ENCODE peak calls at places on chromosomes 6 and 20, in four cellular contexts. S, K, H and U are unnamed samples.

GRCh38 chr20:4922186-4922585 is 79.1 kb downstream of the SLC23A2 start:
- DNase-seq in K (no peak), S (no peak), H (no peak), U (no peak)

GRCh38 chr6:160042788-160043301 is 74.0 kb downstream of the IGF2R start:
- DNase-seq in K (no peak), S (no peak), H (no peak), U (peak)

GRCh38 chr6:69308584-69308983 is 488.2 kb downstream of the LMBRD1 start:
- DNase-seq in H (no peak), S (no peak), K (no peak), U (no peak)

GRCh38 chr6:138509371-138509770 is 10.1 kb upstream of the NHSL1 start:
- DNase-seq in K (peak), S (peak), H (peak), U (peak)

GRCh38 chr6:14542670-14543366 is 425.2 kb downstream of the CD83 start:
- DNase-seq in K (no peak), S (no peak), H (peak), U (peak)

GRCh38 chr6:112224088-112224487 is 30.3 kb downstream of the LAMA4 start:
- DNase-seq in H (no peak), K (no peak), S (no peak), U (no peak)

GRCh38 chr6:52503853-52504777 is 72.7 kb downstream of the TRAM2 start:
- DNase-seq in S (peak), K (peak), H (peak), U (peak)

GRCh38 chr6:41427642-41428401 is 92.4 kb downstream of the NCR2 start:
- DNase-seq in H (no peak), S (peak), K (peak), U (no peak)

GRCh38 chr20:38730989-38731737 is 6.9 kb downstream of the SLC32A1 start:
- DNase-seq in S (peak), H (peak), K (peak), U (peak)

GRCh38 chr20:16147221-16147620 is 426.0 kb downstream of the KIF16B start:
- DNase-seq in K (no peak), H (no peak), S (no peak), U (no peak)

GRCh38 chr6:95228636-95229035 is 348.7 kb upstream of the MANEA start:
- DNase-seq in H (no peak), S (no peak), K (no peak), U (no peak)

GRCh38 chr6:41723936-41724637 is 11.3 kb downstream of the TFEB start:
- DNase-seq in S (no peak), K (no peak), H (no peak), U (no peak)

GRCh38 chr6:32944265-32944664 is 3.4 kb upstream of the HLA-DMB start:
- DNase-seq in K (peak), S (no peak), H (no peak), U (no peak)

GRCh38 chr6:118808794-118809668 is 84.9 kb upstream of the ASF1A start:
- DNase-seq in S (no peak), K (no peak), H (no peak), U (no peak)

GRCh38 chr20:50323209-50323608 is 132.6 kb downstream of the CEBPB start:
- DNase-seq in H (no peak), S (no peak), K (no peak), U (no peak)

GRCh38 chr6:147950623-147950987 is 392.0 kb upstream of the SASH1 start:
- DNase-seq in K (no peak), S (peak), H (no peak), U (peak)

GRCh38 chr20:53698321-53698978 is 104.8 kb upstream of the ZNF217 start:
- DNase-seq in S (no peak), K (no peak), H (no peak), U (no peak)

GRCh38 chr6:13113376-13113775 is 215.0 kb downstream of the TBC1D7 start:
- DNase-seq in S (no peak), K (no peak), H (no peak), U (no peak)

DNA sequence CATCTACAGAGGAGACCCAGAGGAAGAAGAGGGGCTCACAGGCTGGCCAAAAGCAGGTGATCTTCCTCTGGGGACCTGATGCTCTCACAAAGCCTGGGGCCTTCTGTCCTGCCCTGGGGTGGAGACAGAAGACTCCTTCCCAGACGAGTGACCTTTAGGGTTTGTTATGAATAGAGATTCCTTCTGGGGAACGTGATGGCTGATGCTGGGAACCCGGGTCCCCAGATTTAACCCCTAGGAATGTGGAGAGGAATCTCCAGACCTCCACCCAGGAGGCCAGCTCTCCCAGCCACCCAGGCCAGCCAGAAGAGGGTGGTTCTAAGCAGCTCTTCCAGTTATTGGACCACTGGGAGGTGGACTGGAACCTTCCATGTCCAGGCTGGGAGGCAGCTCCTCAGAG is 16.8 kb upstream of the CCN5 start:
- DNase-seq in H (no peak), S (no peak), K (no peak), U (no peak)
- H3K27ac ChIP-seq in H (no peak), S (no peak), K (no peak), U (no peak)

DNA sequence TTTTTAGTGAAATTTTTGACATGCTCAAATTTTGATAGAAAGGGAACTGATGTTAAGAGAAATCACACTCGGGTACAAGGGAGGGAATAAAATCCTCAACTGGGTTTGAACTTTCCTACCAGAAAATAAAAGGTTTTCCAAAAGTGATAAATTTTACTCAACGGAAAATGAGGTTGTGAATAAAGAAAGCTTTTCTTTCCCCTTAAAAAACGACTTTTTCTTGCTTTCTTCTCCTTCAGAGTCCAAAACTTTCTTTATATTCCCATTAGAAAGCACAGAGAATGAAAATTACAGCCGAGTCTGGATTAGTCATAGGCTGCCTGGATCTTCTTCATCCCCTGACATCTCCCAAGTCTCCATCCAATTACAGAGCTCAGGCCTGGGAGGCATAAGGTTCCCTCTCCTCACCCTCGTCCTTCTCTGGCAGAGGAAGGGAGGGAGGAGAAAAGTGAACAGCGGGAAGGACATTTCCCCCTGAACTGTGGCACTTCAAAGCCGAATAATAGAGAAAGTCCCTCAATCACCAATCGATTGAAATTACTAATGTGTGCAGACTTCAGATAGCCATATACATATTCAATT is 28.1 kb upstream of the QKI start:
- DNase-seq in S (no peak), K (no peak), H (no peak), U (no peak)
- H3K27ac ChIP-seq in S (no peak), K (no peak), H (no peak), U (no peak)

GRCh38 chr6:167848783-167849182 is 22.1 kb downstream of the AFDN start:
- DNase-seq in K (no peak), H (no peak), S (no peak), U (no peak)

GRCh38 chr6:167847936-167848335 is 21.2 kb downstream of the AFDN start:
- DNase-seq in K (no peak), S (no peak), H (no peak), U (no peak)

GRCh38 chr6:167845856-167846255 is 19.1 kb downstream of the AFDN start:
- DNase-seq in K (no peak), S (no peak), H (no peak), U (no peak)

GRCh38 chr6:167849846-167850459 is 23.2 kb downstream of the AFDN start:
- DNase-seq in K (peak), S (peak), H (peak), U (no peak)

DNA sequence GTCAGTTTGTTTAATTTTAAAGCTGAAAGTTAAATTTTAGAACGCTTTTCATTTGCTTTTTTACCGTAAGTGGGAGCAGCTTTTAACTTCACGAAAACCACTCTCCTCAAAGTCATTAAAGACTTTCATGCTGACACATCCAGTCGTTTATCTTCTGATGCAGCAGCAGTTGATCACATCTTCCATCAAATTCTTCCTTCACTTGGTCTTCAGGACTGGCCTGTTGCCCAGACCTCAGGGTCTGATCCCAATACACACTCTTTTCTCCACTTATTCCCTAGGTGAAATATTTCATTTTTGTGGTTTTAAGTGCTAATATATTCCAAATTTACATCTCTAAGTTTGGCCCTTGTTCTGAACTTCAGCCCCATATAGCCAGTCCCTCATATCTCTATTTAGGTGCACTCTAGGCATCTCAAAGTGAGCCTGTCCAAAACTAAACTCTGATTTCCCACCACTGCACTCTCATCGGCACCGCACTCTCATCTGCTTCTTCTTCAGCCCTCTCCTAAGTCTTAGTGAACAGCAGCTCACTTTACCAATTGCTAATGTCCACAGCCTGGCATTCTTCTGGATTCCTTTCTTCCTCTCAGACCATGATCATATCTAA is 20.4 kb downstream of the AFDN start:
- DNase-seq in S (no peak), K (no peak), H (no peak), U (no peak)
- H3K27ac ChIP-seq in S (no peak), K (no peak), H (no peak), U (no peak)

GRCh38 chr6:2770171-2770570 is 5.0 kb downstream of the WRNIP1 start:
- DNase-seq in H (no peak), K (no peak), S (no peak), U (no peak)
- H3K27ac ChIP-seq in H (no peak), K (no peak), S (no peak), U (no peak)

GRCh38 chr6:6812427-6812826 is 223.9 kb downstream of the LY86 start:
- DNase-seq in K (no peak), S (no peak), H (peak), U (no peak)
- H3K27ac ChIP-seq in K (no peak), S (peak), H (peak), U (no peak)

DNA sequence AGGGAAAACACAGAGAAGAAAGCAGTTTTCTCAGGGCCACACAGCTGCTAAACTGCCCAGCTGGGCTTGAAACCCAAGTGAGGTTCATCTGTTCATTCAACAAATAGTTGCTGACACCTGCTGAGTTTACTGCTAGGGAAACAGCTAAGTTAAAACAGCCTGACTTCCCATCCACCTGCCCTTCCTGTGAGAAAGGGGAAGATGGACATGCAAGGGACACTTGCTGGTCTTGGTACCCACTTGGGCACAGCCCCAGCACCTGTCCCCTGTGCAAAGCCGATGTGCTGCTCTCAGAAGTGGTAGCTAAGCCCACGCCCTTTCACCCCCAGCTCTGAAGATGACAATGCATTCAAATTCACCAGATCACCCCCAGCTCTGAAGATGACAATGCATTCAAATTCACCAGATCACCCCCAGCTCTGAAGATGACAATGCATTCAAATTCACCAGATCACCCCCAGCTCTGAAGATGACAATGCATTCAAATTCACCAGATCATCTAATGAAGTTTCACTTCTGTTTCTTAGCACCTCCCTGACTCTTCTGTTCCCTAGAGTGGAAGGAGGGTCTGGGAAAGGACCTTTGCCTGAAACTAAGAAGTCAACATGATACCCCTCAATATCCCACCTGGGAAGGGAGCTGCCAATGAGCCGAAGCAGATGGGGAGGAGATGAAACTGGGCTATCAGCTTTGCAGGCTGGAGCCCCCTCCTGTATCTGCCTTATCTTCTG is 46.0 kb upstream of the TOP1 start:
- DNase-seq in H (no peak), S (no peak), K (no peak), U (no peak)
- H3K27ac ChIP-seq in H (no peak), S (no peak), K (no peak), U (no peak)